ENCODE peak calls at places on chromosome 17, in six cellular contexts. One of them, this sample, is unnamed.

GRCh38 chr17:29263916-29264315 is 17.3 kb downstream of the CRYBA1 start:
- DNase-seq in neuronal stem cell: no peak
- DNase-seq in A549: no peak
- DNase-seq in IMR-90: no peak
- DNase-seq in GM23338: no peak
- DNase-seq in fibroblast of lung: no peak
- DNase-seq in this sample: no peak

GRCh38 chr17:36066365-36066945 is 2.4 kb downstream of the CCL18 start:
- DNase-seq in neuronal stem cell: no peak
- DNase-seq in A549: no peak
- DNase-seq in IMR-90: no peak
- DNase-seq in GM23338: no peak
- DNase-seq in fibroblast of lung: no peak
- DNase-seq in this sample: no peak

GRCh38 chr17:1764274-1764673 is 2.4 kb downstream of the SERPINF1 start:
- DNase-seq in neuronal stem cell: no peak
- DNase-seq in A549: no peak
- DNase-seq in IMR-90: peak
- DNase-seq in GM23338: no peak
- DNase-seq in fibroblast of lung: peak
- DNase-seq in this sample: peak

GRCh38 chr17:39916918-39917317 is 1.5 kb downstream of the GSDMB start:
- DNase-seq in neuronal stem cell: no peak
- DNase-seq in A549: peak
- DNase-seq in IMR-90: peak
- DNase-seq in GM23338: peak
- DNase-seq in fibroblast of lung: no peak
- DNase-seq in this sample: no peak

GRCh38 chr17:61399131-61400057 is at the start of gene TBX2:
- DNase-seq in neuronal stem cell: no peak
- DNase-seq in A549: peak
- DNase-seq in IMR-90: peak
- DNase-seq in GM23338: peak
- DNase-seq in fibroblast of lung: peak
- DNase-seq in this sample: peak

GRCh38 chr17:67800495-67800928 is 24.8 kb upstream of the BPTF start:
- DNase-seq in neuronal stem cell: peak
- DNase-seq in A549: peak
- DNase-seq in IMR-90: peak
- DNase-seq in GM23338: peak
- DNase-seq in fibroblast of lung: peak
- DNase-seq in this sample: peak

GRCh38 chr17:2212328-2212981 is 91.1 kb downstream of the SMG6 start:
- DNase-seq in neuronal stem cell: no peak
- DNase-seq in A549: no peak
- DNase-seq in IMR-90: peak
- DNase-seq in GM23338: no peak
- DNase-seq in fibroblast of lung: peak
- DNase-seq in this sample: no peak

GRCh38 chr17:76501827-76502307 is 644 bp upstream of the RHBDF2 start:
- DNase-seq in neuronal stem cell: no peak
- DNase-seq in A549: no peak
- DNase-seq in IMR-90: no peak
- DNase-seq in GM23338: no peak
- DNase-seq in fibroblast of lung: no peak
- DNase-seq in this sample: peak

GRCh38 chr17:19022747-19023146 is 18.2 kb upstream of the FAM83G start:
- DNase-seq in neuronal stem cell: no peak
- DNase-seq in A549: no peak
- DNase-seq in IMR-90: no peak
- DNase-seq in GM23338: no peak
- DNase-seq in fibroblast of lung: no peak
- DNase-seq in this sample: no peak

GRCh38 chr17:41689497-41690299 is 1.0 kb downstream of the EIF1 start:
- DNase-seq in neuronal stem cell: peak
- DNase-seq in A549: peak
- DNase-seq in IMR-90: peak
- DNase-seq in GM23338: peak
- DNase-seq in fibroblast of lung: peak
- DNase-seq in this sample: peak

GRCh38 chr17:3046753-3047152 is 16.7 kb downstream of the OR1D5 start:
- DNase-seq in neuronal stem cell: no peak
- DNase-seq in A549: no peak
- DNase-seq in IMR-90: no peak
- DNase-seq in GM23338: no peak
- DNase-seq in fibroblast of lung: no peak
- DNase-seq in this sample: no peak

GRCh38 chr17:2214047-2214717 is 89.4 kb downstream of the SMG6 start:
- DNase-seq in neuronal stem cell: no peak
- DNase-seq in A549: no peak
- DNase-seq in IMR-90: peak
- DNase-seq in GM23338: no peak
- DNase-seq in fibroblast of lung: peak
- DNase-seq in this sample: peak

GRCh38 chr17:4440690-4441686 is 7.2 kb downstream of the SPNS3 start:
- DNase-seq in neuronal stem cell: no peak
- DNase-seq in A549: no peak
- DNase-seq in IMR-90: no peak
- DNase-seq in GM23338: no peak
- DNase-seq in fibroblast of lung: no peak
- DNase-seq in this sample: no peak

GRCh38 chr17:71790791-71791190 is 330.0 kb upstream of the SOX9 start:
- DNase-seq in neuronal stem cell: no peak
- DNase-seq in A549: no peak
- DNase-seq in IMR-90: peak
- DNase-seq in GM23338: no peak
- DNase-seq in fibroblast of lung: no peak
- DNase-seq in this sample: no peak

GRCh38 chr17:76523084-76524037 is 14.1 kb downstream of the CYGB start:
- DNase-seq in neuronal stem cell: peak
- DNase-seq in A549: peak
- DNase-seq in IMR-90: peak
- DNase-seq in GM23338: peak
- DNase-seq in fibroblast of lung: peak
- DNase-seq in this sample: peak

GRCh38 chr17:35041390-35041789 is 22.1 kb downstream of the RFFL start:
- DNase-seq in neuronal stem cell: no peak
- DNase-seq in A549: no peak
- DNase-seq in IMR-90: no peak
- DNase-seq in GM23338: no peak
- DNase-seq in fibroblast of lung: no peak
- DNase-seq in this sample: no peak

GRCh38 chr17:32586666-32587065 is 99.9 kb downstream of the CDK5R1 start:
- DNase-seq in neuronal stem cell: no peak
- DNase-seq in A549: no peak
- DNase-seq in IMR-90: no peak
- DNase-seq in GM23338: no peak
- DNase-seq in fibroblast of lung: no peak
- DNase-seq in this sample: no peak

GRCh38 chr17:66493283-66494019 is 191.0 kb downstream of the PRKCA start:
- DNase-seq in neuronal stem cell: no peak
- DNase-seq in A549: peak
- DNase-seq in IMR-90: peak
- DNase-seq in GM23338: no peak
- DNase-seq in fibroblast of lung: peak
- DNase-seq in this sample: no peak

GRCh38 chr17:1796800-1797199 is 32.9 kb downstream of the SMYD4 start:
- DNase-seq in neuronal stem cell: no peak
- DNase-seq in A549: no peak
- DNase-seq in IMR-90: no peak
- DNase-seq in GM23338: no peak
- DNase-seq in fibroblast of lung: peak
- DNase-seq in this sample: no peak

GRCh38 chr17:31048142-31048541 is 46.6 kb upstream of the NF1 start:
- DNase-seq in neuronal stem cell: no peak
- DNase-seq in A549: no peak
- DNase-seq in IMR-90: no peak
- DNase-seq in GM23338: no peak
- DNase-seq in fibroblast of lung: no peak
- DNase-seq in this sample: no peak

GRCh38 chr17:77320501-77321256 is 179.9 kb downstream of the SEC14L1 start:
- DNase-seq in neuronal stem cell: no peak
- DNase-seq in A549: peak
- DNase-seq in IMR-90: no peak
- DNase-seq in GM23338: no peak
- DNase-seq in fibroblast of lung: peak
- DNase-seq in this sample: no peak

GRCh38 chr17:73166731-73167581 is 2.1 kb downstream of the SSTR2 start:
- DNase-seq in neuronal stem cell: no peak
- DNase-seq in A549: no peak
- DNase-seq in IMR-90: no peak
- DNase-seq in GM23338: no peak
- DNase-seq in fibroblast of lung: no peak
- DNase-seq in this sample: no peak

GRCh38 chr17:47315451-47316266 is 8.1 kb upstream of the EFCAB13 start:
- DNase-seq in neuronal stem cell: peak
- DNase-seq in A549: peak
- DNase-seq in IMR-90: peak
- DNase-seq in GM23338: peak
- DNase-seq in fibroblast of lung: peak
- DNase-seq in this sample: peak

GRCh38 chr17:63601439-63602371 is 1.0 kb downstream of the TACO1 start:
- DNase-seq in neuronal stem cell: no peak
- DNase-seq in A549: peak
- DNase-seq in IMR-90: peak
- DNase-seq in GM23338: peak
- DNase-seq in fibroblast of lung: peak
- DNase-seq in this sample: peak

GRCh38 chr17:68775969-68776368 is 174.8 kb upstream of the FAM20A start:
- DNase-seq in neuronal stem cell: no peak
- DNase-seq in A549: no peak
- DNase-seq in IMR-90: no peak
- DNase-seq in GM23338: no peak
- DNase-seq in fibroblast of lung: no peak
- DNase-seq in this sample: no peak

GRCh38 chr17:48219605-48220004 is 112.0 kb downstream of the SNX11 start:
- DNase-seq in neuronal stem cell: no peak
- DNase-seq in A549: no peak
- DNase-seq in IMR-90: no peak
- DNase-seq in GM23338: peak
- DNase-seq in fibroblast of lung: no peak
- DNase-seq in this sample: no peak

GRCh38 chr17:67244621-67245072 is 349 bp downstream of the HELZ start:
- DNase-seq in neuronal stem cell: no peak
- DNase-seq in A549: no peak
- DNase-seq in IMR-90: no peak
- DNase-seq in GM23338: peak
- DNase-seq in fibroblast of lung: no peak
- DNase-seq in this sample: peak

GRCh38 chr17:63855185-63855584 is 12.7 kb upstream of the SMARCD2 start:
- DNase-seq in neuronal stem cell: no peak
- DNase-seq in A549: no peak
- DNase-seq in IMR-90: no peak
- DNase-seq in GM23338: no peak
- DNase-seq in fibroblast of lung: no peak
- DNase-seq in this sample: no peak

GRCh38 chr17:29140631-29141483 is 39.3 kb downstream of the MYO18A start:
- DNase-seq in neuronal stem cell: no peak
- DNase-seq in A549: no peak
- DNase-seq in IMR-90: peak
- DNase-seq in GM23338: peak
- DNase-seq in fibroblast of lung: peak
- DNase-seq in this sample: no peak

GRCh38 chr17:51710289-51710979 is 448.1 kb downstream of the CA10 start:
- DNase-seq in neuronal stem cell: no peak
- DNase-seq in A549: no peak
- DNase-seq in IMR-90: no peak
- DNase-seq in GM23338: no peak
- DNase-seq in fibroblast of lung: no peak
- DNase-seq in this sample: no peak
- H3K4me2 ChIP-seq in neuronal stem cell: no peak
- H3K4me2 ChIP-seq in A549: no peak
- H3K4me2 ChIP-seq in IMR-90: no peak
- H3K4me2 ChIP-seq in GM23338: no peak
- H3K4me2 ChIP-seq in fibroblast of lung: no peak
- H3K4me2 ChIP-seq in this sample: no peak

GRCh38 chr17:81700353-81701287 is 2.5 kb upstream of the MRPL12 start:
- DNase-seq in neuronal stem cell: no peak
- DNase-seq in A549: no peak
- DNase-seq in IMR-90: no peak
- DNase-seq in GM23338: no peak
- DNase-seq in fibroblast of lung: no peak
- DNase-seq in this sample: no peak
- H3K4me2 ChIP-seq in neuronal stem cell: no peak
- H3K4me2 ChIP-seq in A549: peak
- H3K4me2 ChIP-seq in IMR-90: no peak
- H3K4me2 ChIP-seq in GM23338: no peak
- H3K4me2 ChIP-seq in fibroblast of lung: no peak
- H3K4me2 ChIP-seq in this sample: peak

GRCh38 chr17:75133001-75133400 is 1.5 kb upstream of the NT5C start:
- DNase-seq in neuronal stem cell: no peak
- DNase-seq in A549: no peak
- DNase-seq in IMR-90: no peak
- DNase-seq in GM23338: no peak
- DNase-seq in fibroblast of lung: no peak
- DNase-seq in this sample: no peak
- H3K4me2 ChIP-seq in neuronal stem cell: no peak
- H3K4me2 ChIP-seq in A549: no peak
- H3K4me2 ChIP-seq in IMR-90: no peak
- H3K4me2 ChIP-seq in GM23338: no peak
- H3K4me2 ChIP-seq in fibroblast of lung: no peak
- H3K4me2 ChIP-seq in this sample: no peak

GRCh38 chr17:45334701-45335677 is 18.2 kb upstream of the MAP3K14 start:
- DNase-seq in neuronal stem cell: no peak
- DNase-seq in A549: no peak
- DNase-seq in IMR-90: no peak
- DNase-seq in GM23338: no peak
- DNase-seq in fibroblast of lung: no peak
- DNase-seq in this sample: no peak

GRCh38 chr17:45332989-45333701 is 16.3 kb upstream of the MAP3K14 start:
- DNase-seq in neuronal stem cell: no peak
- DNase-seq in A549: no peak
- DNase-seq in IMR-90: no peak
- DNase-seq in GM23338: no peak
- DNase-seq in fibroblast of lung: no peak
- DNase-seq in this sample: no peak

GRCh38 chr17:45332505-45332904 is 15.7 kb upstream of the MAP3K14 start:
- DNase-seq in neuronal stem cell: no peak
- DNase-seq in A549: no peak
- DNase-seq in IMR-90: no peak
- DNase-seq in GM23338: no peak
- DNase-seq in fibroblast of lung: no peak
- DNase-seq in this sample: no peak

GRCh38 chr17:45334231-45334630 is 17.4 kb upstream of the MAP3K14 start:
- DNase-seq in neuronal stem cell: no peak
- DNase-seq in A549: no peak
- DNase-seq in IMR-90: no peak
- DNase-seq in GM23338: no peak
- DNase-seq in fibroblast of lung: no peak
- DNase-seq in this sample: no peak

DNA sequence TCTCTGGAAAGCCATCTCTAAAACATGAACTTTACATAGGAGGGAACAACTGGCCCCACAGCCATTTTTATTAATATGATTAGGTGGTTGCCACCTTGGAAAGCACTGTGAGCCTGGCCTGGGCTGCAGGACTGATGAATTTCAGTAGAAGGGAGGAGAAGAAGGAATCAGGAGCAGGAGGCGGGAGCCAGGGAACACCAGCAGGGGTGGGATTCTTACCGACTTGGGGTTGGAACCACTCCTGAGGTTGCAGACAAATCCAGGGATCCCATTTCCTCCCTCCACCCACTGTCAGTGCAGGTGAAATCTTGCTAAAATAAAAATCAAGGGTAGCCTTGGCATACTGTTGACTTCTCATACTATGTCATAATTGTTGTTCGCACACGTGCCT is 16.9 kb upstream of the MAP3K14 start:
- DNase-seq in neuronal stem cell: no peak
- DNase-seq in A549: no peak
- DNase-seq in IMR-90: no peak
- DNase-seq in GM23338: no peak
- DNase-seq in fibroblast of lung: no peak
- DNase-seq in this sample: no peak
- H3K4me2 ChIP-seq in neuronal stem cell: no peak
- H3K4me2 ChIP-seq in A549: no peak
- H3K4me2 ChIP-seq in IMR-90: no peak
- H3K4me2 ChIP-seq in GM23338: no peak
- H3K4me2 ChIP-seq in fibroblast of lung: no peak
- H3K4me2 ChIP-seq in this sample: no peak

This sample was measured in hepatocyte.